ENCODE peak calls at places on chromosomes 7 and 10, in four cellular contexts. O is CD4-positive, CD25-positive, alpha-beta regulatory T cell; R is upper lobe of right lung; G is CD8-positive, alpha-beta T cell. W is an unnamed sample.
A peak's percentile ranks its signal among the peaks of the same experiment; 100 is the strongest.

GRCh38 chr10:118590334-118590733 is 5.1 kb downstream of the PRLHR start:
- DNase-seq in R (no peak), O (no peak), G (no peak), W (no peak)

GRCh38 chr7:34430456-34430855 is 227.6 kb upstream of the NPSR1 start:
- DNase-seq in R (no peak), G (no peak), O (no peak), W (no peak)

GRCh38 chr10:17001961-17002749 is 127.5 kb downstream of the CUBN start:
- DNase-seq in R (no peak), G (no peak), O (peak; percentile 20), W (no peak)

GRCh38 chr10:113044015-113044755 is 94.1 kb downstream of the TCF7L2 start:
- DNase-seq in R (no peak), O (no peak), G (no peak), W (no peak)

GRCh38 chr10:89147256-89147655 is 59.9 kb downstream of the CH25H start:
- DNase-seq in G (no peak), O (no peak), R (no peak), W (no peak)

GRCh38 chr7:5448378-5449042 is 24.9 kb upstream of the TNRC18 start:
- DNase-seq in G (no peak), O (no peak), R (no peak), W (no peak)

GRCh38 chr7:50710441-50711154 is 72.1 kb downstream of the GRB10 start:
- DNase-seq in G (no peak), R (no peak), O (no peak), W (no peak)

GRCh38 chr10:91349381-91349780 is 60.8 kb upstream of the HECTD2 start:
- DNase-seq in R (no peak), G (no peak), O (no peak), W (no peak)

GRCh38 chr7:3649250-3649649 is 348.2 kb downstream of the SDK1 start:
- DNase-seq in O (no peak), R (no peak), G (no peak), W (no peak)

GRCh38 chr10:42990721-42991441 is 86.0 kb upstream of the RET start:
- DNase-seq in G (no peak), R (no peak), O (no peak), W (no peak)

GRCh38 chr10:128898133-128898915 is 568.7 kb upstream of the MGMT start:
- DNase-seq in O (no peak), R (no peak), G (no peak), W (no peak)

GRCh38 chr10:71634531-71635164 is 84.9 kb downstream of the C10orf105 start:
- DNase-seq in R (no peak), O (no peak), G (no peak), W (no peak)

GRCh38 chr7:32762894-32763293 is 128.7 kb downstream of the KBTBD2 start:
- DNase-seq in R (no peak), O (no peak), G (no peak), W (no peak)

GRCh38 chr7:25829663-25830062 is 322.3 kb upstream of the NFE2L3 start:
- DNase-seq in G (no peak), R (no peak), O (no peak), W (no peak)

GRCh38 chr10:130193493-130194193 is 57.5 kb downstream of the GLRX3 start:
- DNase-seq in G (no peak), R (no peak), O (no peak), W (no peak)

GRCh38 chr7:25907214-25907613 is 244.8 kb upstream of the NFE2L3 start:
- DNase-seq in G (no peak), O (no peak), R (no peak), W (no peak)

GRCh38 chr7:154777023-154777422 is 225.9 kb downstream of the PAXIP1 start:
- DNase-seq in R (no peak), O (no peak), G (no peak), W (no peak)

GRCh38 chr10:45006631-45007030 is 5.9 kb downstream of the ZNF22 start:
- DNase-seq in R (no peak), O (no peak), G (no peak), W (no peak)

GRCh38 chr7:21640150-21640549 is 97.3 kb downstream of the DNAH11 start:
- DNase-seq in O (no peak), G (no peak), R (no peak), W (no peak)

GRCh38 chr7:116509982-116510579 is 10.5 kb downstream of the CAV2 start:
- DNase-seq in R (no peak), G (no peak), O (no peak), W (no peak)

GRCh38 chr7:127953423-127953822 is 77.8 kb downstream of the LRRC4 start:
- DNase-seq in G (no peak), R (no peak), O (no peak), W (no peak)

GRCh38 chr7:40301486-40302065 is 166.8 kb downstream of the SUGCT start:
- DNase-seq in O (no peak), R (no peak), G (no peak), W (no peak)

GRCh38 chr7:31066516-31067130 is 14.5 kb downstream of the ADCYAP1R1 start:
- DNase-seq in G (no peak), O (no peak), R (peak; percentile 50), W (no peak)

GRCh38 chr10:1731592-1731991 is 5.7 kb downstream of the ADARB2 start:
- DNase-seq in G (no peak), R (no peak), O (no peak), W (no peak)

GRCh38 chr10:110360857-110361474 is 56.2 kb upstream of the SMNDC1 start:
- DNase-seq in R (no peak), O (no peak), G (no peak), W (no peak)

GRCh38 chr10:60513281-60513680 is 123.6 kb upstream of the ANK3 start:
- DNase-seq in R (no peak), G (no peak), O (no peak), W (no peak)

GRCh38 chr10:398954-399353 is 263.7 kb downstream of the ZMYND11 start:
- DNase-seq in O (no peak), G (no peak), R (no peak), W (no peak)

GRCh38 chr7:16961650-16962049 is 79.9 kb upstream of the AGR3 start:
- DNase-seq in R (no peak), G (no peak), O (no peak), W (no peak)

GRCh38 chr7:16264436-16265183 is 156.7 kb downstream of the CRPPA start:
- DNase-seq in R (no peak), G (no peak), O (no peak), W (no peak)

GRCh38 chr7:121329460-121330052 is 756 bp downstream of the WNT16 start:
- DNase-seq in R (peak; percentile 64), O (peak; percentile 18), G (no peak), W (no peak)

GRCh38 chr7:75623390-75624133 is 115.2 kb downstream of the HIP1 start:
- DNase-seq in O (no peak), G (no peak), R (peak; percentile 89), W (no peak)

GRCh38 chr10:47414752-47415519 is 30.8 kb upstream of the ZNF488 start:
- DNase-seq in G (no peak), R (peak; percentile 44), O (no peak), W (no peak)

GRCh38 chr10:46541735-46542566 is 14.5 kb downstream of the GPRIN2 start:
- DNase-seq in R (peak; percentile 63), O (no peak), G (no peak), W (no peak)

GRCh38 chr10:70228503-70228902 is 4.7 kb downstream of the PPA1 start:
- DNase-seq in R (no peak), O (no peak), G (no peak), W (no peak)

GRCh38 chr7:42002654-42003053 is 234.4 kb downstream of the GLI3 start:
- DNase-seq in G (no peak), O (no peak), R (no peak), W (no peak)

GRCh38 chr7:80095545-80095944 is 39.1 kb upstream of the GNAI1 start:
- DNase-seq in R (no peak), O (no peak), G (no peak), W (no peak)

GRCh38 chr7:120337308-120337907 is 64.4 kb downstream of the KCND2 start:
- DNase-seq in O (no peak), R (no peak), G (no peak), W (no peak)

GRCh38 chr10:28332699-28333098 is 29.8 kb upstream of the MPP7 start:
- DNase-seq in G (no peak), O (no peak), R (no peak), W (no peak)

DNA sequence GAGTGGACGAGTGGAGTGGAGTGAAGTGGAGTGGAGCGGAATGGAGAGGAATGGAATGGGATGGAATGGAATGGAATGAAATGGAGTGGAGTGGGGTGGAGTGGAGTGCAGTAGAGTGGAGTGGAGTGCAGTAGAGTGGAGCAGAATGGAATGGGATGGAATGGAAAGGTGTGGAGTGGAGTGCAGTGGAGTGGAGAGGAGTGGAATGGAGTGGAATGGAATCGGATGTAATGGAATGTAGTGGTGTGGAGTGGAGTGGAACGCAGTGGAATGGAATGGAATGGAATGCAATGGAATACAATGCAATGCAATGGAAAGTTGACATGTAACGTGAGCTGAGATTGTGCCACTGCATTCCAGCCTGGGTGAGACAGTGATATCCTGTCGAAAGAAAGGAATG is 46.4 kb downstream of the ZNF716 start:
- DNase-seq in G (no peak), O (no peak), R (no peak), W (no peak)
- H3K9me3 ChIP-seq in G (no peaks in the 10 kb centered on the region), O (peaks cover 40% of the 10 kb centered on the region), R (peaks cover 8% of the 10 kb centered on the region), W (no peaks in the 10 kb centered on the region)

GRCh38 chr10:131473645-131474044 is 162.1 kb upstream of the TCERG1L start:
- DNase-seq in R (no peak), G (no peak), O (no peak), W (no peak)

GRCh38 chr10:131477457-131478205 is 166.1 kb upstream of the TCERG1L start:
- DNase-seq in O (no peak), R (no peak), G (no peak), W (no peak)

GRCh38 chr10:131475803-131476202 is 164.3 kb upstream of the TCERG1L start:
- DNase-seq in O (no peak), G (no peak), R (no peak), W (no peak)

GRCh38 chr10:131474426-131474825 is 162.9 kb upstream of the TCERG1L start:
- DNase-seq in O (no peak), G (no peak), R (no peak), W (no peak)

GRCh38 chr10:131475043-131475442 is 163.5 kb upstream of the TCERG1L start:
- DNase-seq in R (no peak), G (no peak), O (no peak), W (no peak)
- H3K4me3 ChIP-seq in R (no peak overlapping the region), G (no peak overlapping the region), O (no peak overlapping the region), W (no peak overlapping the region)

GRCh38 chr7:253491-254336 is 36.3 kb upstream of the FOXL3 start:
- DNase-seq in O (no peak), G (no peak), R (no peak), W (no peak)
- H3K9me3 ChIP-seq in O (no peaks in the 10 kb centered on the region), G (no peaks in the 10 kb centered on the region), R (no peaks in the 10 kb centered on the region), W (no peaks in the 10 kb centered on the region)

GRCh38 chr7:151008143-151008510 is 16.2 kb downstream of the ATG9B start:
- DNase-seq in R (no peak), O (peak; percentile 84), G (peak; percentile 63), W (peak; percentile 21)
- H3K4me3 ChIP-seq in R (peak overlapping the region; percentile 24), O (peak overlapping the region; percentile 70), G (peak overlapping the region; percentile 31), W (peak overlapping the region; percentile 44)

DNA sequence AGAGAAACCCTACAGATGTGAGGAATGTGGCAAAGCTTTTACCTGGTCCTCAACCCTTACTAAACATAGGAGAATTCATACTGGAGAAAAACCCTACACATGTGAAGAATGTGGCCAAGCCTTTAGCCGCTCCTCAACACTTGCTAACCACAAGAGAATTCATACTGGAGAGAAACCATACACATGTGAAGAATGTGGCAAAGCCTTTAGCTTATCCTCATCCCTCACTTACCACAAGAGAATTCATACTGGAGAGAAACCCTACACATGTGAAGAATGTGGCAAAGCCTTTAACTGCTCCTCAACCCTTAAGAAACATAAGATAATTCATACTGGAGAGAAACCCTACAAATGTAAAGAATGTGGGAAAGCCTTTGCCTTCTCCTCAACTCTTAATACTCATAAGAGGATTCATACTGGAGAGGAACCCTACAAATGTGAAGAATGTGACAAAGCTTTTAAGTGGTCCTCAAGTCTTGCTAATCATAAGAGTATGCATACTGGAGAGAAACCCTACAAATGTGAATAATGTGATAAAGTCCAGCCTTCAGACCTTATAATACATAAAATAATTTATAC is 38.2 kb downstream of the ZNF679 start:
- DNase-seq in O (no peak), G (no peak), R (no peak), W (no peak)
- H3K9me3 ChIP-seq in O (peaks cover 61% of the 10 kb centered on the region), G (no peaks in the 10 kb centered on the region), R (peaks cover 23% of the 10 kb centered on the region), W (peaks cover 17% of the 10 kb centered on the region)

W was measured in CD8-positive, alpha-beta memory T cell.